ENCODE peak calls at places on chromosomes 1 and 21, in seven cellular contexts. One of them, this sample, is unnamed.

GRCh38 chr1:27299385-27300252 is 22.3 kb upstream of the TMEM222 start:
- DNase-seq in IMR-90: peak
- DNase-seq in mesenchymal stem cell: peak
- DNase-seq in H1: no peak
- DNase-seq in neuronal stem cell: peak
- DNase-seq in H9: peak
- DNase-seq in trophoblast cell: peak
- DNase-seq in this sample: peak

GRCh38 chr1:6116137-6116536 is 64.0 kb downstream of the CHD5 start:
- DNase-seq in IMR-90: peak
- DNase-seq in mesenchymal stem cell: peak
- DNase-seq in H1: no peak
- DNase-seq in neuronal stem cell: no peak
- DNase-seq in H9: no peak
- DNase-seq in trophoblast cell: no peak
- DNase-seq in this sample: no peak

GRCh38 chr1:186605762-186606350 is 74.4 kb downstream of the PTGS2 start:
- DNase-seq in IMR-90: peak
- DNase-seq in mesenchymal stem cell: peak
- DNase-seq in H1: peak
- DNase-seq in neuronal stem cell: peak
- DNase-seq in H9: peak
- DNase-seq in trophoblast cell: peak
- DNase-seq in this sample: peak

GRCh38 chr1:214550339-214551051 is 907 bp downstream of the PTPN14 start:
- DNase-seq in IMR-90: no peak
- DNase-seq in mesenchymal stem cell: peak
- DNase-seq in H1: peak
- DNase-seq in neuronal stem cell: no peak
- DNase-seq in H9: no peak
- DNase-seq in trophoblast cell: no peak
- DNase-seq in this sample: peak

GRCh38 chr1:205954819-205955404 is 11.7 kb upstream of the SLC26A9 start:
- DNase-seq in IMR-90: no peak
- DNase-seq in mesenchymal stem cell: no peak
- DNase-seq in H1: no peak
- DNase-seq in neuronal stem cell: no peak
- DNase-seq in H9: no peak
- DNase-seq in trophoblast cell: no peak
- DNase-seq in this sample: no peak

GRCh38 chr1:230979952-230980351 is 1.1 kb downstream of the ARV1 start:
- DNase-seq in IMR-90: no peak
- DNase-seq in mesenchymal stem cell: no peak
- DNase-seq in H1: no peak
- DNase-seq in neuronal stem cell: no peak
- DNase-seq in H9: no peak
- DNase-seq in trophoblast cell: no peak
- DNase-seq in this sample: no peak

GRCh38 chr1:67760030-67760821 is 73.0 kb downstream of the GNG12 start:
- DNase-seq in IMR-90: peak
- DNase-seq in mesenchymal stem cell: peak
- DNase-seq in H1: peak
- DNase-seq in neuronal stem cell: peak
- DNase-seq in H9: peak
- DNase-seq in trophoblast cell: peak
- DNase-seq in this sample: peak

GRCh38 chr1:181016563-181016962 is 6.1 kb downstream of the STX6 start:
- DNase-seq in IMR-90: no peak
- DNase-seq in mesenchymal stem cell: no peak
- DNase-seq in H1: no peak
- DNase-seq in neuronal stem cell: no peak
- DNase-seq in H9: no peak
- DNase-seq in trophoblast cell: no peak
- DNase-seq in this sample: no peak

GRCh38 chr1:17075470-17076255 is 21.8 kb upstream of the SDHB start:
- DNase-seq in IMR-90: no peak
- DNase-seq in mesenchymal stem cell: peak
- DNase-seq in H1: peak
- DNase-seq in neuronal stem cell: no peak
- DNase-seq in H9: peak
- DNase-seq in trophoblast cell: peak
- DNase-seq in this sample: peak

GRCh38 chr1:242826706-242827336 is 302.3 kb upstream of the PLD5 start:
- DNase-seq in IMR-90: no peak
- DNase-seq in mesenchymal stem cell: no peak
- DNase-seq in H1: no peak
- DNase-seq in neuronal stem cell: no peak
- DNase-seq in H9: no peak
- DNase-seq in trophoblast cell: no peak
- DNase-seq in this sample: no peak

GRCh38 chr21:46285761-46286667 is at the start of gene YBEY:
- DNase-seq in IMR-90: peak
- DNase-seq in mesenchymal stem cell: peak
- DNase-seq in H1: peak
- DNase-seq in neuronal stem cell: peak
- DNase-seq in H9: peak
- DNase-seq in trophoblast cell: peak
- DNase-seq in this sample: peak

GRCh38 chr1:50270926-50271325 is 152.3 kb downstream of the DMRTA2 start:
- DNase-seq in IMR-90: no peak
- DNase-seq in mesenchymal stem cell: no peak
- DNase-seq in H1: no peak
- DNase-seq in neuronal stem cell: no peak
- DNase-seq in H9: no peak
- DNase-seq in trophoblast cell: no peak
- DNase-seq in this sample: peak

GRCh38 chr21:39529026-39529425 is 77.3 kb downstream of the SH3BGR start:
- DNase-seq in IMR-90: no peak
- DNase-seq in mesenchymal stem cell: no peak
- DNase-seq in H1: no peak
- DNase-seq in neuronal stem cell: no peak
- DNase-seq in H9: no peak
- DNase-seq in trophoblast cell: peak
- DNase-seq in this sample: peak

GRCh38 chr1:17013598-17014320 is 2.0 kb upstream of the ATP13A2 start:
- DNase-seq in IMR-90: no peak
- DNase-seq in mesenchymal stem cell: no peak
- DNase-seq in H1: no peak
- DNase-seq in neuronal stem cell: no peak
- DNase-seq in H9: no peak
- DNase-seq in trophoblast cell: no peak
- DNase-seq in this sample: no peak

GRCh38 chr1:223540485-223541106 is 124.9 kb downstream of the CAPN8 start:
- DNase-seq in IMR-90: no peak
- DNase-seq in mesenchymal stem cell: no peak
- DNase-seq in H1: no peak
- DNase-seq in neuronal stem cell: no peak
- DNase-seq in H9: no peak
- DNase-seq in trophoblast cell: no peak
- DNase-seq in this sample: no peak

GRCh38 chr1:147558045-147558444 is 16.7 kb downstream of the BCL9 start:
- DNase-seq in IMR-90: no peak
- DNase-seq in mesenchymal stem cell: no peak
- DNase-seq in H1: no peak
- DNase-seq in neuronal stem cell: no peak
- DNase-seq in H9: no peak
- DNase-seq in trophoblast cell: no peak
- DNase-seq in this sample: no peak

GRCh38 chr1:15617874-15618684 is 821 bp downstream of the DDI2 start:
- DNase-seq in IMR-90: no peak
- DNase-seq in mesenchymal stem cell: peak
- DNase-seq in H1: peak
- DNase-seq in neuronal stem cell: no peak
- DNase-seq in H9: peak
- DNase-seq in trophoblast cell: peak
- DNase-seq in this sample: peak

GRCh38 chr21:29114765-29115164 is 15.7 kb upstream of the MAP3K7CL start:
- DNase-seq in IMR-90: peak
- DNase-seq in mesenchymal stem cell: peak
- DNase-seq in H1: no peak
- DNase-seq in neuronal stem cell: no peak
- DNase-seq in H9: no peak
- DNase-seq in trophoblast cell: peak
- DNase-seq in this sample: peak

GRCh38 chr1:211579434-211580302 is 707 bp upstream of the SLC30A1 start:
- DNase-seq in IMR-90: peak
- DNase-seq in mesenchymal stem cell: peak
- DNase-seq in H1: no peak
- DNase-seq in neuronal stem cell: no peak
- DNase-seq in H9: peak
- DNase-seq in trophoblast cell: peak
- DNase-seq in this sample: peak

GRCh38 chr1:114081145-114082046 is 72.3 kb downstream of the SYT6 start:
- DNase-seq in IMR-90: no peak
- DNase-seq in mesenchymal stem cell: no peak
- DNase-seq in H1: no peak
- DNase-seq in neuronal stem cell: no peak
- DNase-seq in H9: no peak
- DNase-seq in trophoblast cell: no peak
- DNase-seq in this sample: no peak

GRCh38 chr1:120133228-120133927 is 42.9 kb downstream of the SEC22B start:
- DNase-seq in IMR-90: no peak
- DNase-seq in mesenchymal stem cell: no peak
- DNase-seq in H1: no peak
- DNase-seq in neuronal stem cell: no peak
- DNase-seq in H9: no peak
- DNase-seq in trophoblast cell: no peak
- DNase-seq in this sample: no peak

GRCh38 chr1:246153796-246154212 is 353.3 kb downstream of the SMYD3 start:
- DNase-seq in IMR-90: peak
- DNase-seq in mesenchymal stem cell: peak
- DNase-seq in H1: no peak
- DNase-seq in neuronal stem cell: no peak
- DNase-seq in H9: no peak
- DNase-seq in trophoblast cell: no peak
- DNase-seq in this sample: no peak

DNA sequence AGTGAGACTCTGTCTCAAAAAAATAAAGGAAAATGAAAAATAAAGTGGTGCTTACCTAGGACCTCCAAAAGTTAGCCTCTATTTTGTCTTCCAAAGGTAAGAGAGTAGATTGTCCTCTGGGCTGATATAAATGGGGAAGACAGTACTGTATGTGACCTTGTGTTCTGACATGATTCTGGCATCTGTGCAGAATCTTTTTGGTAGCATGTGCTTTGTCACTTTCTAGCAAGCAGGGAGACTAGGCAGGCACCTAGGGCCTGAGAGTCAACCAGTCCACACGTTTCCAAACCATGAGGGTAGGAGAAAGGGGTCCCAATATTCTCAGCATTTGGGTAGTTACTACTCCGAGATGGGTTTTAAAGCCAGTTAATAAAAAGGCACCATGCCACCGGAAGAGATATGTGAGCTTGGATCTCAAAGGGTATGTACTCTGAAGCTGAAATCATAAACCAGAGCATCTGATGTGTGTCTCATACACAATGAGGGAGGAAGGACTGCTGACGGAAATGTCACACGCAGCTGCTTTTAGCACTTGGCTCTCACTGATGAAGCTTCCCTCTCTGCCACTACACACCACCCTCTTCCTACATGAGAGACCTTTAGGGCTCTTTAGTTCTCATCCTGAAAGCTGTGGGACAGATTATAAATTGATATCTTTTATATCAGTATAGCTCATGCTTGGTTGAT is 27.0 kb upstream of the SLC16A1 start:
- DNase-seq in IMR-90: no peak
- DNase-seq in mesenchymal stem cell: no peak
- DNase-seq in H1: no peak
- DNase-seq in neuronal stem cell: no peak
- DNase-seq in H9: no peak
- DNase-seq in trophoblast cell: no peak
- DNase-seq in this sample: no peak
- H3K4ac ChIP-seq in IMR-90: no peak
- H3K4ac ChIP-seq in mesenchymal stem cell: no peak
- H3K4ac ChIP-seq in H1: no peak
- H3K4ac ChIP-seq in neuronal stem cell: no peak
- H3K4ac ChIP-seq in H9: no peak
- H3K4ac ChIP-seq in trophoblast cell: no peak
- H3K4ac ChIP-seq in this sample: no peak

DNA sequence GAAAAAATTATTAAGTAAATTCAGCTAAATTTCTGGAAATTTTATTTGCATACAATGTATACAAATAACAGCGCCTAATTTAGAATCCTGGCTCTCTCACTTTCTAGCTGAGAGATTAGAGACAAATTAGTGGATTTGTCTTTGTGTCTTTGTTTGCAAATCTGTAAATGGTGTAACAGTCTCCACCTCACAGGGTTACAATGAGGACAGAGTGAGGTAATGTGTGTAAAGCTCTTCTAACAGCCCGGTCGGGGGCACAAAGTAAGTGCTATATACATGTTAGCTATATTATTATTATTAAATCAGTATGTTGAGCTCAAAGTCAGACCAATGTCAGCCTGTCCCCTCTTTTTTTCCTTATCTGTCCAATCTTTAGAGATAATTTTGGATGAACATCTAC is 5.0 kb upstream of the ADAMTSL4 start:
- DNase-seq in IMR-90: no peak
- DNase-seq in mesenchymal stem cell: peak
- DNase-seq in H1: no peak
- DNase-seq in neuronal stem cell: no peak
- DNase-seq in H9: no peak
- DNase-seq in trophoblast cell: no peak
- DNase-seq in this sample: no peak
- H3K27ac ChIP-seq in IMR-90: no peak
- H3K27ac ChIP-seq in mesenchymal stem cell: no peak
- H3K27ac ChIP-seq in H1: no peak
- H3K27ac ChIP-seq in neuronal stem cell: no peak
- H3K27ac ChIP-seq in H9: no peak
- H3K27ac ChIP-seq in trophoblast cell: no peak
- H3K27ac ChIP-seq in this sample: no peak

GRCh38 chr21:44325386-44326271 is 13.6 kb downstream of the CFAP410 start:
- DNase-seq in IMR-90: no peak
- DNase-seq in mesenchymal stem cell: no peak
- DNase-seq in H1: no peak
- DNase-seq in neuronal stem cell: no peak
- DNase-seq in H9: no peak
- DNase-seq in trophoblast cell: no peak
- DNase-seq in this sample: no peak
- H3K4ac ChIP-seq in IMR-90: no peak
- H3K4ac ChIP-seq in mesenchymal stem cell: no peak
- H3K4ac ChIP-seq in H1: no peak
- H3K4ac ChIP-seq in neuronal stem cell: no peak
- H3K4ac ChIP-seq in H9: no peak
- H3K4ac ChIP-seq in trophoblast cell: no peak
- H3K4ac ChIP-seq in this sample: no peak

DNA sequence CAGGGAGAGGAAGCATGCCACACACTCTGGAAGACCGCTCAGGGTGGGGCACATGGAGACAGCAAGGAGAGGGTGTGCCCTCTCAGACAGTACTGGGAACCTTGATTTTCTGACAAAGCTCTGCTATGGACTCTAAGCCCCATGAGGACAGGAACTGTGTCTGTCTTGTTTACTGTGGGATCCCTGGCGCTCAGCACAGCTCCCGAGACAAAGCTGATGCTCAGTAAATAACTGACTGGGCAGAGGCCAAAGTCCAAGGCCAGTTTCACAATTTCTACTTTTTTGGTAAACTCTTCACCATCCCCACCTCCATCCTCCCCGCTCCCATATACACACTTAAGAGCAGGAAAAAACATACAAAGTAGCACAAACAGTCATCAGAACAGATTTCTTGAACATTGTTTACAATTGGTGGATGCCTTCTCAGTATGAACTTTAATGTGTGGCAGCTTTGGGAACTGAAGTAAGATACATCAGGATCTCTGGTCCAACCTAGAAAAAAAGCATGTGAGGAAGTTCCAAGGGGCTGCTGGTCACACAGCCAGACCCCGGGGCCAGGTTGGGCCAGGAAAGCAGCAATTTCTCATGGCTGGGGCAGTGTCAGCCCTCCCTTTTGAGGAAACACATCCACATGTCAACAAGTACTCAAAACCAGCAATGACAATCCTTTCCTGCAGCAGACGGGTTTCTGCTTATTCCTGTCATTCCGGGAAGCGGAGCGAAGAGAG is 5.6 kb upstream of the AHCYL1 start:
- DNase-seq in IMR-90: peak
- DNase-seq in mesenchymal stem cell: peak
- DNase-seq in H1: no peak
- DNase-seq in neuronal stem cell: no peak
- DNase-seq in H9: no peak
- DNase-seq in trophoblast cell: no peak
- DNase-seq in this sample: no peak
- H3K27ac ChIP-seq in IMR-90: peak
- H3K27ac ChIP-seq in mesenchymal stem cell: no peak
- H3K27ac ChIP-seq in H1: no peak
- H3K27ac ChIP-seq in neuronal stem cell: no peak
- H3K27ac ChIP-seq in H9: no peak
- H3K27ac ChIP-seq in trophoblast cell: peak
- H3K27ac ChIP-seq in this sample: no peak

This sample was measured in mesendoderm.